ENCODE peak calls at places on chromosomes 16 and 17, in ten cellular contexts. T, L, M, Y, E, B, F, X, P and D are unnamed samples.

GRCh38 chr17:40980594-40980993 is 3.5 kb downstream of the KRT40 start:
- DNase-seq in T (peak; percentile 63), L (no peak), M (peak; percentile 54), Y (no peak), E (no peak), B (no peak), F (no peak), X (peak; percentile 13), P (peak; percentile 12), D (peak; percentile 19)

GRCh38 chr16:75238132-75238852 is 13.1 kb downstream of the BCAR1 start:
- DNase-seq in T (peak; percentile 91), L (peak; percentile 77), M (peak; percentile 94), Y (peak; percentile 62), E (no peak), B (peak; percentile 59), F (no peak), X (peak; percentile 88), P (peak; percentile 94), D (peak; percentile 93)

GRCh38 chr17:48081858-48082257 is 19.4 kb downstream of the CBX1 start:
- DNase-seq in T (no peak), L (no peak), M (no peak), Y (no peak), E (no peak), B (no peak), F (no peak), X (no peak), P (no peak), D (no peak)

GRCh38 chr17:35807371-35808144 is 1.7 kb upstream of the TAF15 start:
- DNase-seq in T (peak; percentile 74), L (no peak), M (no peak), Y (no peak), E (no peak), B (no peak), F (no peak), X (no peak), P (no peak), D (no peak)

GRCh38 chr16:73010150-73010676 is 37.7 kb downstream of the ZFHX3 start:
- DNase-seq in T (no peak), L (no peak), M (no peak), Y (no peak), E (no peak), B (no peak), F (no peak), X (no peak), P (no peak), D (no peak)

GRCh38 chr17:8628609-8629169 is 1.8 kb downstream of the MYH10 start:
- DNase-seq in T (no peak), L (no peak), M (no peak), Y (no peak), E (no peak), B (no peak), F (no peak), X (no peak), P (no peak), D (no peak)

GRCh38 chr17:39775075-39775474 is 37.3 kb downstream of the GRB7 start:
- DNase-seq in T (no peak), L (no peak), M (no peak), Y (no peak), E (no peak), B (no peak), F (no peak), X (no peak), P (no peak), D (no peak)

GRCh38 chr16:30636599-30636998 is 14.2 kb upstream of the PRR14 start:
- DNase-seq in T (no peak), L (no peak), M (no peak), Y (no peak), E (no peak), B (no peak), F (no peak), X (no peak), P (no peak), D (no peak)

GRCh38 chr17:76497699-76497978 is 3.6 kb downstream of the RHBDF2 start:
- DNase-seq in T (no peak), L (no peak), M (no peak), Y (no peak), E (no peak), B (no peak), F (no peak), X (no peak), P (no peak), D (no peak)

GRCh38 chr17:76493505-76494167 is 7.6 kb downstream of the RHBDF2 start:
- DNase-seq in T (no peak), L (peak; percentile 39), M (no peak), Y (peak; percentile 52), E (no peak), B (no peak), F (no peak), X (no peak), P (no peak), D (no peak)

GRCh38 chr17:76497979-76498885 is 3.0 kb downstream of the RHBDF2 start:
- DNase-seq in T (peak; percentile 93), L (peak; percentile 81), M (peak; percentile 87), Y (peak; percentile 60), E (no peak), B (no peak), F (peak; percentile 75), X (peak; percentile 88), P (peak; percentile 92), D (peak; percentile 84)

GRCh38 chr17:76496464-76496863 is 4.8 kb downstream of the RHBDF2 start:
- DNase-seq in T (no peak), L (no peak), M (no peak), Y (no peak), E (no peak), B (no peak), F (no peak), X (no peak), P (no peak), D (no peak)

DNA sequence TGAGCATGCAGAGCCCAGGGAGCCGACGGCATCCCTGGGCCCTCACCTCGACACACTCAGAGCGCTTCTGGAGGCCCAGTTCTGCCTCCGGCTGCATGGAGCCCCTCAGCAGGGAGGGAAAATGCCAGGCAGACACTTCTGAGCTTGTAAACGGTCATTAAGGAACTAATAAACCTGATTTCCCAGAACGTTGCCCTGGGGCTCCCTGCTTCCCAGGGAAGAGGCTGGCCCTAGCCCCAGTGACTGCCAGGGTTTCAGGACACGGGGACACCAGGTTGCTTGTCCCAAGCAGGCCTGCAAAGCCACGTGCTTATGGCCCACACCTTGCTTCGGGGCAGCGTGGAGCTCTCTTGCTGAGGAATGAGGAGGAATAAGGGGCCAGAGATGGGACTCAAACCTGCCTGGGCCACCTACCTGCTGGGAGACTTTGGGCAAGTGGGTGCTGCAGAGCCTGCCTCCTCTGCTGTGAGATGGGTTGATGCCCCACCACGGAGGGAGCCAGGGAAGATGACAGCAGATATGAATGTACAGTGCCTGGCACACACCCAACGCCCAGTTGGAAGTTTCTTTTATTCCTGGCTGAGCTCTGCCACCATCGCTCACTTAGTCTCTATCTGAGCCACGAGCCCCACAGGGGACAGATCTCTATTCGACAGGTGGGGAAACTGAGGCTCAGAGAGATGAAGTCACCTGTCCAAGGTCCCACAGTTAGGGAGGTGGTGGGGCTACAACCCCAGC is 5.4 kb downstream of the RHBDF2 start:
- DNase-seq in T (no peak), L (no peak), M (no peak), Y (no peak), E (no peak), B (no peak), F (no peak), X (no peak), P (no peak), D (no peak)
- H3K4me1 ChIP-seq in T (peaks cover 34% of the 10 kb centered on the region), L (peaks cover 73% of the 10 kb centered on the region), M (peaks cover 36% of the 10 kb centered on the region), Y (peaks cover 51% of the 10 kb centered on the region), E (peaks cover 45% of the 10 kb centered on the region), B (peaks cover 36% of the 10 kb centered on the region), F (peaks cover 44% of the 10 kb centered on the region), X (peaks cover 75% of the 10 kb centered on the region), P (peaks cover 52% of the 10 kb centered on the region), D (peaks cover 47% of the 10 kb centered on the region)

GRCh38 chr16:1769402-1770300 is 1.7 kb downstream of the NME3 start:
- DNase-seq in T (no peak), L (no peak), M (no peak), Y (no peak), E (no peak), B (no peak), F (no peak), X (peak; percentile 83), P (no peak), D (no peak)
- H3K27ac ChIP-seq in T (no peak overlapping the region), L (peak overlapping the region; percentile 92), M (peak overlapping the region; percentile 72), Y (peak overlapping the region; percentile 97), E (no peak overlapping the region), B (peak overlapping the region; percentile 83), F (peak overlapping the region; percentile 98), X (peak overlapping the region; percentile 97), P (peak overlapping the region; percentile 91), D (peak overlapping the region; percentile 99)

GRCh38 chr17:7435676-7436555 is 681 bp downstream of the TMEM102 start:
- DNase-seq in T (no peak), L (peak; percentile 53), M (no peak), Y (peak; percentile 69), E (no peak), B (no peak), F (peak; percentile 59), X (peak; percentile 93), P (peak; percentile 58), D (peak; percentile 41)

GRCh38 chr17:7431231-7431630 is 2.6 kb downstream of the SPEM3 start:
- DNase-seq in T (peak; percentile 22), L (no peak), M (no peak), Y (no peak), E (no peak), B (no peak), F (no peak), X (no peak), P (no peak), D (no peak)

GRCh38 chr17:7428557-7428956 is at the start of gene SPEM3:
- DNase-seq in T (no peak), L (no peak), M (no peak), Y (no peak), E (no peak), B (no peak), F (no peak), X (no peak), P (no peak), D (no peak)

GRCh38 chr17:7429722-7430121 is 1.1 kb downstream of the SPEM3 start:
- DNase-seq in T (no peak), L (no peak), M (no peak), Y (no peak), E (no peak), B (no peak), F (no peak), X (peak; percentile 70), P (no peak), D (no peak)

DNA sequence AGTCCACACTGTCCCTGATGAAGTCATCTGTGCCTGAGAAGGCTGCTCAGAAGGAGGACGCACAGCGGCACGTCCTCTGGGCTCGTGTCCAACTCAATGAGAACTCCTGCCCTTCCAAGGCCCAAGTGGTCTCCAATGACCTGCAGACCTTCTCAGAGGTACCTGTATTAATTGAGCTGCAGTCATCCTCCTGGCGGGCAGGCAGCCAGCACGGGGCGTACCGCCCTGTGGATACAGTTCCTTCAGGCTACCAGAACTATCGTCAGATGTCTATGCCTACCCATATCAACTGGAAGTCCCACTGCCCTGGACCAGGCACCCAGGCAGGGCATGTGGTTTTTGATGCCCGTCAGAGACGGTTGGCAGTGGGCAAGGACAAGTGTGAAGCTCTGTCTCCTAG is 2.9 kb upstream of the TMEM102 start:
- DNase-seq in T (no peak), L (no peak), M (no peak), Y (no peak), E (no peak), B (no peak), F (no peak), X (peak; percentile 76), P (no peak), D (no peak)
- TF ChIP-seq POLR2A in T (no peak), L (no peak), M (no peak), Y (no peak), E (no peak), B (no peak), F (no peak), X (no peak), P (no peak), D (no peak)

DNA sequence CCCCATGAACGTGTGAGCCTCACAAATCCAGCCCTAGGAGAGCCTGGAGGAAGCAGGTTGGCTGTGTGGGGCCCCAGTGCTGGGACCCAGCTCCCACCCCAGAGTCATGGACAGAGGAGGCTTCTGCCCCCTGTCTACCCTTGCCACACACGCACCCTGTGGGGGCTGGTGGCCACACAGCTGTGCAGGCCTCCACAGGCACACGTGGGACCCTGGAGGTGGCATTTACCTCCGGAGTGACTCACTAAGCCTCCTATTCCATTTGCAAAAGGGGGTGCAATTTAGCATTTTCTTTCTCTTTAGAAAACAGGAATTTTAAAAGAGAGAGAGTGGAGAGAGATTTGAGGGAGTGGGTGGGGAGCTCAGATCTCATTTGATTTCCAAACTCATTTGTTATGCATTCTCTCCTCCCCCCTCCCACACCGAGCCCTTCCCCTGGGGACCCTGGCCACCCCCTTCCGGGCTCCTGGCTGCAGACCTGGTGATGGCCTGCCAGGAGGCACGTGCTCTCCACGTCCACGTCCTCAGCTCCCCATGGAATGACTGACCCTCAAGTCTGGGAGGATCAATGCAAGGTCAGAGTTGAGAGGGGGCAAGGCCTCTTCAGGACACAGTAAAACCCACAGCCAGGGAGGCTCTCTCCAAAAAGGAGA is 6.8 kb downstream of the PITPNM3 start:
- DNase-seq in T (no peak), L (no peak), M (no peak), Y (no peak), E (no peak), B (no peak), F (no peak), X (no peak), P (no peak), D (no peak)
- H3K4me1 ChIP-seq in T (no peaks in the 10 kb centered on the region), L (peaks cover 56% of the 10 kb centered on the region), M (no peaks in the 10 kb centered on the region), Y (peaks cover 26% of the 10 kb centered on the region), E (peaks cover 22% of the 10 kb centered on the region), B (no peaks in the 10 kb centered on the region), F (peaks cover 10% of the 10 kb centered on the region), X (peaks cover 13% of the 10 kb centered on the region), P (no peaks in the 10 kb centered on the region), D (no peaks in the 10 kb centered on the region)